ENCODE peak calls at places on chromosome 10, in ten cellular contexts. K, Z, W, Q, G, V, J, Y, U and E are unnamed samples.

GRCh38 chr10:89032141-89032814 is 41.7 kb downstream of the FAS start:
- DNase-seq in Q (peak; percentile 73), U (no peak), K (no peak), W (peak; percentile 55), V (no peak), Z (peak; percentile 42), Y (no peak), J (no peak), G (no peak), E (no peak)

GRCh38 chr10:44981172-44982113 is 2.8 kb upstream of the DEPP1 start:
- DNase-seq in Q (peak; percentile 93), Y (no peak), G (no peak), Z (peak; percentile 84), W (no peak), U (no peak), J (no peak), K (no peak), V (no peak), E (no peak)

GRCh38 chr10:132229834-132230556 is 43.2 kb downstream of the DPYSL4 start:
- DNase-seq in Q (peak; percentile 49), Y (peak; percentile 53), K (no peak), V (peak; percentile 57), W (no peak), U (no peak), Z (no peak), G (no peak), J (peak; percentile 87), E (no peak)

GRCh38 chr10:101748496-101748895 is 27.4 kb downstream of the FGF8 start:
- DNase-seq in U (no peak), Z (no peak), V (no peak), K (no peak), G (no peak), Q (no peak), W (no peak), J (no peak), Y (no peak), E (no peak)

GRCh38 chr10:71715860-71716259 is 3.7 kb downstream of the C10orf105 start:
- DNase-seq in Z (no peak), Y (no peak), W (no peak), V (no peak), K (no peak), G (no peak), U (no peak), Q (no peak), J (no peak), E (no peak)

GRCh38 chr10:49690673-49691356 is 11.4 kb downstream of the C10orf53 start:
- DNase-seq in Q (no peak), V (peak; percentile 70), Z (no peak), J (no peak), W (peak; percentile 47), G (no peak), K (peak; percentile 32), U (peak; percentile 87), Y (no peak), E (no peak)

GRCh38 chr10:109689785-109690184 is 233.5 kb downstream of the XPNPEP1 start:
- DNase-seq in J (no peak), V (no peak), G (no peak), U (no peak), W (no peak), Q (no peak), K (no peak), Y (no peak), Z (no peak), E (no peak)

GRCh38 chr10:61918140-61918539 is 16.6 kb downstream of the ARID5B start:
- DNase-seq in J (no peak), Y (no peak), W (no peak), G (no peak), K (no peak), Z (no peak), Q (no peak), U (no peak), V (no peak), E (no peak)

GRCh38 chr10:132964231-132964630 is 21.9 kb upstream of the CFAP46 start:
- DNase-seq in U (no peak), V (no peak), W (no peak), Q (no peak), G (no peak), J (peak; percentile 52), K (no peak), Y (no peak), Z (no peak), E (peak; percentile 46)

GRCh38 chr10:89644691-89644966 is 413 bp downstream of the PANK1 start:
- DNase-seq in V (no peak), K (no peak), Y (peak; percentile 42), J (peak; percentile 87), G (no peak), U (no peak), Z (no peak), W (no peak), Q (peak; percentile 69), E (no peak)

GRCh38 chr10:104299031-104299904 is 30.3 kb downstream of the GSTO2 start:
- DNase-seq in Y (no peak), W (no peak), V (peak; percentile 46), U (no peak), G (no peak), K (no peak), J (no peak), Z (no peak), Q (peak; percentile 56), E (no peak)

GRCh38 chr10:34172936-34173533 is 642.1 kb downstream of the PARD3 start:
- DNase-seq in Z (no peak), W (no peak), K (no peak), V (no peak), Q (no peak), G (no peak), U (peak; percentile 53), J (no peak), Y (no peak), E (no peak)

GRCh38 chr10:128811943-128812342 is 655.1 kb upstream of the MGMT start:
- DNase-seq in J (no peak), Q (no peak), Y (no peak), G (no peak), Z (no peak), W (no peak), K (no peak), U (no peak), V (no peak), E (no peak)

GRCh38 chr10:58742141-58742540 is 229.5 kb downstream of the BICC1 start:
- DNase-seq in Q (no peak), J (no peak), W (no peak), G (no peak), U (no peak), Y (no peak), V (no peak), K (no peak), Z (no peak), E (no peak)

DNA sequence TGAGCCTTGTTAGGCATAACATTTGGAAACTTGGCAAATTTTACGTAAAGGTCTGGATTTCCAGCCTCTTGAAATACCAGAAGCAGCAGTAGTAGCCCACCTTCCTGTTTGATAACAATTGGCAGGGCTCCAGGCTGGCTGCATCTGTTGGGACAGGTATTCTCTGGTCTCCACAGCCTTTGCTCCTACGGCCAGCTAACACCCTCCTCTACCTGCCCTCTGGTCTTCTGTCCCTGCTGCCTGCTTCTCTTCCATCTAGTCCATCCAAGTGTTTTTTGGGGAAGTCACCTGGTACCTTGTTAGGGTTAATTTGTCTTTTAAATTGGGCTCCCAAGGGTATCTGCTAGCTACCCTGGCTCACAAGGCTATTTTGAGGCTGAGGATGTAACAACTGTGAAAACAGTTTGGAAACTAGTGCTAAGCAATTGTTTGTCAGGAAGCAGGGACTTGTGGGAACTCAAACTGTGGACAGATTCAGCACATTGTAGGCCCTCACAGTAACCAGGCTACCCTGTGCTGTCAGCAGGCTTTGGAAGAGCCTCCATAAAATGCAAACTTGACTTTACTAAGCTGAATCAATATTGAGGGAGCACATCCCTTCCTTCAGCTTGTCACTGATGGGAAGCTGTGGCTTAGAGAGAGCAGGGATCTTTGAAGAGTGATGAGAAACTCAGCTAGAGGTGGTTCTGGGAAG is 8.5 kb downstream of the RPS24 start:
- DNase-seq in Z (no peak), Q (no peak), U (no peak), Y (no peak), W (no peak), J (no peak), V (no peak), K (no peak), G (no peak), E (no peak)
- TF ChIP-seq POLR2AphosphoS5 in Z (peak; percentile 67), Q (peak; percentile 51), U (no peak), Y (peak; percentile 8), W (peak; percentile 1), J (no peak), V (no peak), K (no peak), G (no peak), E (no peak)

GRCh38 chr10:79322616-79323566 is 24.4 kb upstream of the PPIF start:
- DNase-seq in Z (no peak), U (peak; percentile 93), K (no peak), V (no peak), Y (no peak), G (no peak), Q (no peak), J (peak; percentile 87), W (no peak), E (peak; percentile 78)
- TF ChIP-seq POLR2AphosphoS5 in Z (no peak), U (no peak), K (no peak), V (no peak), Y (no peak), G (peak; percentile 34), Q (no peak), J (peak; percentile 47), W (no peak), E (no peak)

DNA sequence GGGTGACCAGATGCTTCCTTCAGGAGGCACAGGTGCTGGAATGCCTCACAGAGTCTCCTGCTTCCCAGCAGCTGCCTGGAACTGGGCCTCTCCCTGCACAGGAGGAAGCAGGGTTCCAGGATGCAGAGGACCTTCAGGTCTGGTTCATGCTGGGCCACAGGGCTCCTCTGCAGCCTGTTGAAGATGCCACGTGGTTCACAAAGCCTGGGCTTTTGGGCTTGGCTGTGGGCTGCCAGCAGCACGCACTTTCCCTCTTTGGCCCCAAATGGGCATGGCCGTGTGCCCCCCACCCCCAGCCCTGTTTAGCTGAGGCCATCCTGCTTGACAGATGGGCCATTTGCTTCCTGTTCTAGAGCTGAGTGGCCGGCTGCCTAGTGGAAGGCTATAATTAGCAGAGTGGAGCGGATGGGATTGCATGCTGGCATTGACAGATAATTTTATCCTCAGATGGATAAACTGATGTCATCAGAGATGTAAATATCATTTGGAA is 28.0 kb downstream of the TSPAN15 start:
- DNase-seq in U (no peak), Q (peak; percentile 57), W (no peak), J (no peak), Y (no peak), G (no peak), Z (no peak), K (no peak), V (peak; percentile 56), E (no peak)
- TF ChIP-seq POLR2AphosphoS5 in U (no peak), Q (no peak), W (no peak), J (peak; percentile 65), Y (no peak), G (peak; percentile 47), Z (no peak), K (no peak), V (no peak), E (no peak)

GRCh38 chr10:6227346-6227745 is 24.6 kb downstream of the PFKFB3 start:
- DNase-seq in W (no peak), K (no peak), Y (no peak), Z (no peak), V (peak; percentile 10), G (no peak), U (no peak), J (no peak), Q (no peak), E (no peak)
- TF ChIP-seq POLR2AphosphoS5 in W (no peak), K (no peak), Y (no peak), Z (no peak), V (no peak), G (no peak), U (no peak), J (no peak), Q (no peak), E (no peak)